ENCODE peak calls at places on chromosome 17, in six cellular contexts. T, C, Q, W, D and N are unnamed samples.
A peak's percentile ranks its signal among the peaks of the same experiment; 100 is the strongest.

GRCh38 chr17:17204041-17204591 is 2.0 kb downstream of the PLD6 start:
- DNase-seq in W (no peak), C (no peak), Q (peak; percentile 34), D (peak; percentile 30), T (no peak), N (peak; percentile 92)

GRCh38 chr17:40038882-40039513 is 15.2 kb downstream of the MED24 start:
- DNase-seq in D (peak; percentile 68), C (no peak), Q (peak; percentile 63), W (peak; percentile 61), T (peak; percentile 56), N (peak; percentile 96)

GRCh38 chr17:16428098-16428882 is 12.9 kb downstream of the TRPV2 start:
- DNase-seq in T (peak; percentile 93), D (peak; percentile 67), Q (peak; percentile 73), W (no peak), C (no peak), N (no peak)

GRCh38 chr17:46818319-46818928 is at the start of gene WNT3:
- DNase-seq in T (no peak), D (peak; percentile 16), C (peak; percentile 88), Q (no peak), W (no peak), N (no peak)

GRCh38 chr17:31598921-31599571 is 207.6 kb downstream of the RAB11FIP4 start:
- DNase-seq in C (peak; percentile 46), W (no peak), D (no peak), Q (no peak), T (no peak), N (no peak)

GRCh38 chr17:55601874-55602364 is 90.7 kb upstream of the SMIM36 start:
- DNase-seq in W (no peak), Q (no peak), D (no peak), T (peak; percentile 40), C (no peak), N (no peak)

GRCh38 chr17:43713494-43714162 is 45.0 kb downstream of the SOST start:
- DNase-seq in C (peak; percentile 87), T (peak; percentile 76), Q (no peak), D (no peak), W (no peak), N (no peak)

GRCh38 chr17:80751460-80752368 is 207.1 kb downstream of the RPTOR start:
- DNase-seq in W (no peak), Q (no peak), D (peak; percentile 39), C (no peak), T (no peak), N (peak; percentile 89)

GRCh38 chr17:50820651-50821050 is 14.7 kb upstream of the WFIKKN2 start:
- DNase-seq in D (no peak), W (no peak), Q (no peak), T (no peak), C (no peak), N (no peak)

GRCh38 chr17:73292031-73292531 is 19.7 kb downstream of the CDC42EP4 start:
- DNase-seq in D (no peak), Q (peak; percentile 68), W (no peak), C (no peak), T (no peak), N (peak; percentile 87)

GRCh38 chr17:50167371-50167770 is 1.6 kb downstream of the SGCA start:
- DNase-seq in T (no peak), W (no peak), C (no peak), D (no peak), Q (no peak), N (no peak)

GRCh38 chr17:62688398-62689140 is 61.1 kb downstream of the MRC2 start:
- DNase-seq in D (no peak), C (peak; percentile 68), W (no peak), Q (no peak), T (no peak), N (no peak)

GRCh38 chr17:70394430-70394829 is 225.1 kb downstream of the KCNJ2 start:
- DNase-seq in Q (no peak), T (no peak), W (no peak), D (no peak), C (no peak), N (no peak)

GRCh38 chr17:60094754-60095153 is 16.0 kb upstream of the HEATR6 start:
- DNase-seq in W (no peak), C (no peak), D (no peak), Q (no peak), T (no peak), N (no peak)

GRCh38 chr17:50205111-50205821 is 3.8 kb upstream of the COL1A1 start:
- DNase-seq in T (no peak), C (no peak), W (peak; percentile 9), Q (no peak), D (peak; percentile 7), N (peak; percentile 67)

GRCh38 chr17:50842506-50843149 is 7.2 kb downstream of the WFIKKN2 start:
- DNase-seq in C (no peak), T (no peak), Q (no peak), D (no peak), W (no peak), N (no peak)

GRCh38 chr17:50292465-50292864 is 18.2 kb downstream of the TMEM92 start:
- DNase-seq in C (no peak), D (no peak), Q (no peak), W (no peak), T (no peak), N (no peak)

GRCh38 chr17:1878419-1879121 is 48.8 kb downstream of the RPA1 start:
- DNase-seq in C (no peak), W (no peak), Q (no peak), T (no peak), D (no peak), N (no peak)

GRCh38 chr17:76405967-76406647 is 21.7 kb downstream of the SPHK1 start:
- DNase-seq in Q (peak; percentile 49), C (no peak), T (no peak), W (no peak), D (peak; percentile 49), N (no peak)
- TF ChIP-seq EP300 in Q (no peak), C (no peak), T (no peak), W (no peak), D (no peak), N (no peak)

GRCh38 chr17:8224891-8225812 is 14.8 kb upstream of the AURKB start:
- DNase-seq in D (no peak), Q (no peak), C (peak; percentile 62), W (no peak), T (no peak), N (no peak)

GRCh38 chr17:8226536-8227237 is 16.3 kb upstream of the AURKB start:
- DNase-seq in W (peak; percentile 76), D (peak; percentile 81), Q (peak; percentile 32), T (peak; percentile 79), C (no peak), N (peak; percentile 90)

GRCh38 chr17:8227238-8227581 is 16.8 kb upstream of the AURKB start:
- DNase-seq in C (no peak), D (no peak), Q (no peak), T (no peak), W (no peak), N (no peak)

GRCh38 chr17:8223356-8224063 is 13.1 kb upstream of the AURKB start:
- DNase-seq in W (peak; percentile 40), D (peak; percentile 74), T (peak; percentile 48), Q (peak; percentile 67), C (peak; percentile 88), N (peak; percentile 85)

DNA sequence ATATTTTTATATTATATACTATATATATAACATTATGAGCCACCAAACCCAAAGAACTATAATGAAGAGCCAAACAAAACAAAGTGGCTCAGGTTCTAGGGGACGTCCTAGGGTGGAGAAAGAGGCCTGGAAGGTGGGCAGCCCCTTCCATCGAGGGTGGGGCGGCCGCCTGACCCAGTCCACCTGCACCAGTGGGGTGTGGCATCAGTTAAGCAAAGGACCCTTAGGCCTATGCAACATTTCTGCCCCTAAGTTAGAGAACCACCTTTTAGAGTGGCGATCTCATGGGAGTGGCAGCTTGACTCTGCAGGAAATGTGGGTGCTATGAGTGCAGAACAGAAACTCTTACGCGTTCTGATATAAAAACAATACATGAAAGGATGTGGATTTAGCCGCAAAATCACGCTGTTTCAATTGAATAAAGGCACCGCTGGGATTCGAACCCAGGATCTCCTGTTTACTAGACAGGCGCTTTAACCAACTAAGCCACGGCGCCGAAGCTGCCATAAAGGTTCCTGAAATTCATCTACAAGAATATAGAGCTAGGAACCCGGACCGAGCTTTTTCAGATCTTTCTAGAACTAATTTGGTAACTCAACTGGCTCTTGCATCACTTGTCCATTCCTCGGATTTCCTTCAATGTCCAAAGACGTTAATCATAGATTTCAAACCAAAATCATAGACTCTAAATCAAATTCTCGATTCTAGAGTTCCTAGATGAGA is 15.6 kb upstream of the AURKB start:
- DNase-seq in D (peak; percentile 54), T (peak; percentile 44), Q (peak; percentile 39), W (peak; percentile 54), C (no peak), N (no peak)
- H3K4me3 ChIP-seq in D (no peak overlapping the region), T (peak overlapping the region; percentile 46), Q (no peak overlapping the region), W (peak overlapping the region; percentile 20), C (no peak overlapping the region), N (peak overlapping the region; percentile 28)

DNA sequence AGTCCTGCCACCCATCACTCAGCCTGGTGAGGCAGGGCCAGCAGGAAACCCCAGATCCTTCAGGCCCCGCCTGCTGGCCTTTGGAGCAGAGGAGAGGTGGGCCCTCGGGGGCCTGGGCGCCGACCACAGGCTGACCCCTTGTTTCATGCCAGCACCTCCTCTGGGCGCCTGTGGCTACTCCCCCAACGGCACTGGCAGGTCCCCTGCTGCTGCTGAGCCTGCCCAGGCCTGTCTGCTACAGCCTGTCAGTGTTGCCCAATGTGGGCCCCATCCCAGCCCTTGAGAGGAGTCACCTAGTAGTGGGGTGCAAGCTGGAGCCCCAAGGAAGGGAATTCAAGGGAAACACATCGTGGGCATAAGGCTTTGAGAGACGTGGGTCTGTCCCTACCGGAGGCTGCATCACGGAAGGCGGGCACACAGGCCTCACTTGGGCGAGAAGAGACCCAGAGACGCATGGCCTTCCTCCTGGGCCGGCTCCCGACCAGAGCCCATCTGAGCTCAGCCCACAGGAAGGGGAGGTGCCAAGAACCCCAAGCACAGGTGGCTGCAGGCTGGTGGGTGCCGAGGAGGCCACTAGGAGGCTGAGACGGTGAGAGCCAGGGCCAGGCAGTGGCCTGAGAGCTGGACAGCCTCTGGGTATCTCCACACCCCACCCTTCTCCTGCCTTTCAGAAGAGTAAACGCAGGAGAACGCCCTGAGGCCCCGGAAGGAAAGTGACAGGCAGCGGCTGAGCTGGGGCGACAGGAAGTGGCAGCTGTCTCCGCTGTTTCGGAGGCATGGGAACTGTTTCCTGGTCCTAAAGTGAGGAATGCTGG is 8.1 kb upstream of the FASN start:
- DNase-seq in D (peak; percentile 78), W (no peak), C (peak; percentile 84), Q (peak; percentile 83), T (peak; percentile 88), N (peak; percentile 73)
- TF ChIP-seq EP300 in D (no peak), W (no peak), C (no peak), Q (no peak), T (no peak), N (no peak)

DNA sequence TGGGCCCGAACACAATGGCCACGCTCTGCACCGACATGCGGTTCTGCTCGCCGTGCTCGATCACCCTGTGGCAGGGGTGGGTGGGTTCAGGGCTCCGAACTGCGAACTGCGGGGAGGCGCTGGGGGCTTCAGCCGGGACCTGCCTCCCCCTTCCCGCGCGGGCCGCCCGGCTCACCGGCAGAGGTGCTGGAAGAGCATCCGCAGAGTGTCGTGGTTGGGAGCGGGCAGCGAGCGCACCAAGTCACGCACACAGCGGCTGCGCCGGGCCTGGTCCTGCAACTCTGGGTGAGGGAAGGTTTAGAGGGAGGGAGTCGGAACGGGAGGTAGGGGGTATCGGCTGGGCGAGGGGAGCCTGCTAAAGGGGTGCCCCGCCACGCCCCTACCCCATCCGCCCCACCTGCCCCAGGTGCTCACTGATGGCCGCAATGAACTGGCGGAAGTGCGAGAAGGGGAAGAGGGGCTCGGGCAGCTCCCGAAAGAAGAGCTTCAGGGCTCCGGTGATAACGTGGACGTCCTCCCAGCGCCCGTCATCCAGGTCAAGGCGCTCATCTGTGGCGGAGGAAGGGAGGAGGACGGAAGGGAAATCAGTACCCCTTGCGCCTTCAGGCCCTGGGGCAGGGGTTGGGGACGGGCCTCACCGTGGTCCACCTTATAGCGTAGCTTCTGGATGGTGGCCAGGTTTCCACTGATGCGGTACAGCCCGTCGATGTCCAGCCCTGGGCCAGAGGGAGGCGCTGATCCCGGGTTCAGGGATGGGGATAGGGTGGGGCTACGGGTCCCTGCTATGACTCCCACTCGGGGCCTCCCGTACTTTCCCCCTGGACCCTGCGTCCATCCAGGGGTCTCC is 36.9 kb downstream of the ARHGAP27 start:
- DNase-seq in T (no peak), D (no peak), C (peak; percentile 86), Q (no peak), W (no peak), N (no peak)
- H3K4me3 ChIP-seq in T (no peak overlapping the region), D (peak overlapping the region; percentile 13), C (no peak overlapping the region), Q (peak overlapping the region; percentile 21), W (peak overlapping the region; percentile 28), N (no peak overlapping the region)